ENCODE peak calls at places on chromosomes 1 and 21, in ten cellular contexts. J, V, W, D, R, S, M, H, O and P are unnamed samples.

GRCh38 chr1:83583351-83584014 is 415.4 kb downstream of the TTLL7 start:
- DNase-seq in J (no peak), V (no peak), W (no peak), D (no peak), R (no peak), S (no peak), M (no peak), H (no peak), O (peak), P (peak)

GRCh38 chr1:93827633-93828436 is 51.2 kb downstream of the DNTTIP2 start:
- DNase-seq in J (no peak), V (no peak), W (no peak), D (no peak), R (no peak), S (no peak), M (no peak), H (no peak), O (no peak), P (no peak)

GRCh38 chr1:196180847-196181593 is 427.2 kb downstream of the KCNT2 start:
- DNase-seq in J (no peak), V (peak), W (peak), D (no peak), R (no peak), S (no peak), M (no peak), H (peak), O (no peak), P (no peak)

GRCh38 chr1:17420361-17420760 is 19.1 kb downstream of the RCC2 start:
- DNase-seq in J (no peak), V (no peak), W (no peak), D (no peak), R (no peak), S (no peak), M (no peak), H (no peak), O (no peak), P (no peak)

GRCh38 chr1:19089524-19089923 is 120.5 kb downstream of the UBR4 start:
- DNase-seq in J (no peak), V (no peak), W (no peak), D (no peak), R (no peak), S (no peak), M (no peak), H (no peak), O (no peak), P (no peak)

GRCh38 chr1:155993595-155993994 is 15.2 kb upstream of the ARHGEF2 start:
- DNase-seq in J (no peak), V (no peak), W (no peak), D (no peak), R (no peak), S (no peak), M (no peak), H (no peak), O (no peak), P (no peak)

GRCh38 chr1:243473281-243474210 is 217.7 kb downstream of the SDCCAG8 start:
- DNase-seq in J (no peak), V (no peak), W (no peak), D (no peak), R (no peak), S (no peak), M (no peak), H (no peak), O (no peak), P (no peak)

GRCh38 chr1:72845342-72845741 is 563.0 kb upstream of the NEGR1 start:
- DNase-seq in J (no peak), V (no peak), W (peak), D (no peak), R (no peak), S (no peak), M (no peak), H (no peak), O (no peak), P (no peak)

GRCh38 chr1:100184536-100184935 is 6.5 kb upstream of the LRRC39 start:
- DNase-seq in J (peak), V (no peak), W (peak), D (no peak), R (no peak), S (no peak), M (no peak), H (no peak), O (no peak), P (no peak)

GRCh38 chr1:20358761-20359263 is 68.1 kb downstream of the VWA5B1 start:
- DNase-seq in J (no peak), V (no peak), W (no peak), D (no peak), R (peak), S (peak), M (peak), H (no peak), O (peak), P (peak)

GRCh38 chr1:157955860-157956259 is 37.6 kb upstream of the KIRREL1 start:
- DNase-seq in J (no peak), V (no peak), W (peak), D (no peak), R (no peak), S (no peak), M (no peak), H (no peak), O (no peak), P (no peak)

GRCh38 chr1:180805316-180805715 is 107.4 kb upstream of the KIAA1614 start:
- DNase-seq in J (peak), V (no peak), W (peak), D (no peak), R (no peak), S (no peak), M (no peak), H (no peak), O (no peak), P (no peak)

GRCh38 chr21:31580866-31581276 is 78.6 kb upstream of the SOD1 start:
- DNase-seq in J (peak), V (peak), W (peak), D (peak), R (no peak), S (peak), M (peak), H (no peak), O (peak), P (peak)

GRCh38 chr1:27592191-27592590 is 11.8 kb downstream of the AHDC1 start:
- DNase-seq in J (no peak), V (no peak), W (no peak), D (no peak), R (no peak), S (no peak), M (no peak), H (no peak), O (no peak), P (no peak)

GRCh38 chr1:110309768-110310167 is 29.4 kb upstream of the RBM15 start:
- DNase-seq in J (no peak), V (peak), W (no peak), D (no peak), R (no peak), S (no peak), M (no peak), H (no peak), O (no peak), P (no peak)

GRCh38 chr21:34270406-34270805 is 93.4 kb upstream of the KCNE2 start:
- DNase-seq in J (no peak), V (no peak), W (no peak), D (no peak), R (no peak), S (no peak), M (no peak), H (no peak), O (no peak), P (no peak)

GRCh38 chr1:4002741-4003140 is 102.7 kb upstream of the C1orf174 start:
- DNase-seq in J (no peak), V (no peak), W (no peak), D (no peak), R (peak), S (no peak), M (no peak), H (no peak), O (no peak), P (no peak)

GRCh38 chr1:65421341-65422174 is 1.1 kb downstream of the LEPR start:
- DNase-seq in J (no peak), V (no peak), W (peak), D (no peak), R (no peak), S (no peak), M (no peak), H (no peak), O (no peak), P (no peak)

GRCh38 chr1:65417729-65418128 is 2.7 kb upstream of the LEPR start:
- DNase-seq in J (no peak), V (no peak), W (no peak), D (peak), R (no peak), S (no peak), M (no peak), H (no peak), O (no peak), P (no peak)

GRCh38 chr1:65418522-65419185 is 1.8 kb upstream of the LEPR start:
- DNase-seq in J (no peak), V (no peak), W (no peak), D (no peak), R (no peak), S (no peak), M (no peak), H (no peak), O (no peak), P (no peak)

GRCh38 chr1:65420590-65421340 is at the start of the genes LEPR and LEPROT:
- DNase-seq in J (no peak), V (peak), W (no peak), D (peak), R (no peak), S (no peak), M (no peak), H (no peak), O (no peak), P (no peak)

GRCh38 chr1:65419681-65420589 is 533 bp upstream of the LEPR start:
- DNase-seq in J (peak), V (peak), W (peak), D (peak), R (peak), S (peak), M (peak), H (peak), O (peak), P (peak)
- TF ChIP-seq POLR2A in J (peak), V (peak), W (peak), D (no peak), R (no peak), S (no peak), M (peak), H (peak), O (peak), P (peak)

DNA sequence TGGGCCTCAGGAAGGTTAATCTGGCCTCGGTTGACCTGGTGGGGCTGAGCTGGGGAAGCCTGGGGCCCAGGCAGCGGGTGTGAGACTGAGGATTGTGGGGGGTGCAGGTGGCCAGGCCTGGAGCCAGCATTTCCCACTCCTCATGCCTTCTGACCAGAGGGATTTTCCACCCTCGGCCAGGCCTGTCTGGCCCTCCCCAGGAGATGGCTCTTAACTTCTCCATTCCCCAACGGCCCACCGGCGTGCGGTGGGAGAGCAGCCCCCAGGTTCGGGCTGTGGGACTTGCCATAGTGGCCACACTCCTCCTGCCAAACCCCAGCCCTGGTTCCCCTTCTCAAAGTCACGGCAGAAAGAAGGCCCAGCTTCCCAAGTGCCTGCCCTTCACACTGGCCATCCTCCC is 126.5 kb upstream of the RUNX3 start:
- DNase-seq in J (no peak), V (no peak), W (no peak), D (no peak), R (no peak), S (no peak), M (no peak), H (no peak), O (no peak), P (no peak)
- TF ChIP-seq POLR2A in J (no peak), V (no peak), W (no peak), D (no peak), R (no peak), S (no peak), M (no peak), H (no peak), O (no peak), P (no peak)

DNA sequence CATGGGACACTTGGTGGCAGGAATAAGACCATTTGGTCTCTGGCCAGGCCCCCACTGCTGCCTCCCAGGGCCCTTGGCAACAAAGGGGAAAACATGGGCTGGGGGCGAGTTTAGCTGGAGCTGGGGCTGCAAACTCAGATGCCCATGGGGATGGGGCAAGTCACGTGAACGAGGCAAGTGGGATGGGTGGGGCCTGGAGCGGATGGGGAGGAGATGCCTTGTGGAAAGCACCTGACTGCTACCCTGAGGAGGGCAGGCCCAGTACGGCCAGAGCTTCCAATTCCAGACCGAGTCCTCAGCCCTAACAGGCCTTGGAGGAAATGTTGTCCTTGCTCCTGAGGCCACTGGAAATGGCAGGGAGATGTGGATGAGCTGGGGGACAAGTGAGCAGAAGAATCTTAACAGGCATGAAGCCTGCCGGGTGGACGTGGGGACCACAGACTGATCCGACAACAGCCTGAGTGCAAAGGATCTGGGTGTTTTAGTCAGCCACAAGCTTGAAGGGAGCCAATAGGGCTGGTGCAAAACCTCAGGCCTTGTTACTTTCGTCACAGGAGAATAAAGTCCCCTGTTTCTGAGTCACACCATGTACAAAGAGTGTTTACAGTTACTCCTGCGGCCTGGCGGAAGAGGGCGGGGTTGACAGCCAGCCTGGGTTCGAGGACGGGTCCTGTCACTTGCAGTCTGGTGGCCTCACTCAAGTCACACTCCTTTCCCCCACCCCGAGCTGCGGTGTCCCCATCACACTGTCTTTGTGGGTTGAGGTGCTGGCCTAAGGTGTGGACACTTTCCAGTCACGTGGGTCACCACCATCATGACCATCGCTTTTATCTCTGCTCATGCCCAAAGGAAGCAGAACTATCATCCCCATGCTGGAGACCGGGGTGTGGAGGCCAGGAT is 19.1 kb downstream of the RUNX3 start:
- DNase-seq in J (no peak), V (no peak), W (peak), D (peak), R (peak), S (no peak), M (no peak), H (no peak), O (peak), P (no peak)
- TF ChIP-seq POLR2A in J (peak), V (no peak), W (no peak), D (no peak), R (no peak), S (no peak), M (no peak), H (no peak), O (peak), P (peak)

GRCh38 chr1:248824701-248825100 is 1.0 kb downstream of the SH3BP5L start:
- DNase-seq in J (no peak), V (no peak), W (no peak), D (no peak), R (peak), S (no peak), M (no peak), H (no peak), O (no peak), P (no peak)

GRCh38 chr1:248825136-248825535 is 579 bp downstream of the SH3BP5L start:
- DNase-seq in J (no peak), V (no peak), W (peak), D (no peak), R (peak), S (no peak), M (no peak), H (no peak), O (no peak), P (peak)

GRCh38 chr1:248824301-248824700 is 1.4 kb downstream of the SH3BP5L start:
- DNase-seq in J (no peak), V (no peak), W (no peak), D (no peak), R (no peak), S (no peak), M (no peak), H (no peak), O (no peak), P (no peak)

GRCh38 chr1:248825909-248826760 is at the start of gene SH3BP5L:
- DNase-seq in J (peak), V (peak), W (peak), D (peak), R (peak), S (peak), M (peak), H (peak), O (peak), P (peak)

GRCh38 chr1:248825573-248825908 is 174 bp downstream of the SH3BP5L start:
- DNase-seq in J (no peak), V (no peak), W (no peak), D (no peak), R (no peak), S (no peak), M (no peak), H (no peak), O (no peak), P (no peak)
- TF ChIP-seq POLR2A in J (no peak), V (no peak), W (no peak), D (no peak), R (no peak), S (no peak), M (peak), H (no peak), O (no peak), P (no peak)

DNA sequence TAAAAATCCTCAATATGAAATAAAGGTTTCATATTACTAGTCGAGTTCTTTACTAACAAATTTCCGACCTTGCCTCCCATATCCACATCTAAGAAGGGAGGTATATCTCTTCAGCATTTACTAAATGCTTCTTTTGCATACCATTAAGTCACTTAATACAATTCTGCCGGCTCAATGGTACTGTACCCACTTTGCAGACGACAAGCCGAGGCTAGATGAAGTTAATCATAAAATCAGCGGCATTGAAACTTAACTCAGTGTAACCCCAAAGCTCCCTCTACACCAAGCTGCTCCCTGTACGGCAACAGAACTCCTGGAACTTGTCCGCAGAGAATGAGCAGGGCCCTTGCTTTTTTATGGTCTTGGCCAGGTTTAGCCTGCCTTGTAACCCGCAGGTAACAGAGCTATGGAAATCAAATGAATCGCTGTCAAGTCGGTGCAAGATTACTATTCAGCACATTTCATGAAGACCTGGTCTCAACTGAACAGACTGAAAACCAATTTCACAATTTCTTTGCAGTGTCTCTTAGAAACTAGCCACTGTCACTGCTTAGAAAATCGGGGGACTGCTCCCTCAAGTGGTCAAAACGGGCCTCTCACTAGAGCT is 738 bp downstream of the INTS7 start:
- DNase-seq in J (no peak), V (no peak), W (no peak), D (no peak), R (no peak), S (peak), M (peak), H (no peak), O (no peak), P (no peak)
- TF ChIP-seq POLR2A in J (no peak), V (no peak), W (no peak), D (no peak), R (no peak), S (no peak), M (no peak), H (no peak), O (no peak), P (no peak)

GRCh38 chr1:111739222-111739983 is at the start of gene INKA2:
- DNase-seq in J (peak), V (peak), W (peak), D (peak), R (peak), S (peak), M (peak), H (no peak), O (peak), P (peak)
- TF ChIP-seq POLR2A in J (peak), V (peak), W (peak), D (no peak), R (peak), S (peak), M (peak), H (peak), O (peak), P (peak)

DNA sequence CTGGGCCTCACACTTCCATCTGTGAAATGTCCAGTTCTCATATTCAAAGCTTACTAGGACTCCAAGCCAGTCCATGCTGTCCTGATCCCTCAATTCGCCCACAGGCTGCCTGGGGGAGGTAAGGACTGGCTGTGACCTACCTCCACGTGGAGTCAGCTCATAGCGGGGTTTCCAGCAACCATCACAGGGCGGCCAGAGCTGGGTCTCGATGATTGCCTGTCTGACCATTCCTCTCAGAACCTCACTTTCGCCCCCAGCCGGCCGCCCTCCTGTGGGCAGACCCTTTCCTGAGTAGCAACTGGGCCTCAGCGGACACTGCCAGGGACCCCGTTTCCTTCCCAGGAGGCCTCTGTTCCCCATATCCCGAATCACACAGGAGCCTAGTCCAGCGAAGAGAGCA is 3.4 kb upstream of the RUNX3 start:
- DNase-seq in J (no peak), V (no peak), W (no peak), D (no peak), R (no peak), S (no peak), M (no peak), H (no peak), O (no peak), P (no peak)
- TF ChIP-seq POLR2A in J (no peak), V (no peak), W (no peak), D (no peak), R (no peak), S (no peak), M (no peak), H (no peak), O (no peak), P (no peak)

DNA sequence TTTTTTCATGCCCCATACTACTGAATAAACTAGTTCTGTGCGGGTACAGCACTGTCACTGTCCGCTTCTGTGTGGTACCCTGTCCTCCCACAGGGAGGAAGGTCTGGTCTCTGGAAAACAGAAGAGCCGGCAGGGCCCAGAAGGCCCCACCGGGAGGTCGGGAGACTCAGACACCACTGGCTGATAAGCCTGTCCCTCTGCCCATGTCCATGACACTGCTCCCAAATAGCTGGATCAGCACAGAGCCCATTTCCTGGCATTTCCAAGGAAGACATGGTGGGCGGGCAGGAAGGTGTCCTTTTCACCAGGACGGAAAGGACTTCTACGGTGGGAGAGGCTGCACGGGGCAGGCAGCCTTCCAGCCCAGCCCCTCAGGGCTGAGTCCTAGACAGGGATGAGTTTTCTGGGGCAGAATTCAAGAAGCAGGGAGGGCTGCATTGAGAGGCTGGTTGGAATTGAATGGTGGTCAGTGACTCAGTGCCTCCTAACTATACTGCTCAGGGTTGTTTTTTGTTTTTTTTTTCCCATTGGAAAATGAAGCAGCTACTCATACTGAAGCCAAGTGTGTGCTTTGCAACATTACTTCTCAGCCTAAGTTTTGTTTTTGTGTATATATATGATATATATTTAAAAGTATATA is 7.1 kb downstream of the PSRC1 start:
- DNase-seq in J (no peak), V (no peak), W (no peak), D (no peak), R (peak), S (no peak), M (no peak), H (no peak), O (no peak), P (no peak)
- TF ChIP-seq POLR2A in J (no peak), V (no peak), W (no peak), D (no peak), R (no peak), S (no peak), M (no peak), H (no peak), O (no peak), P (no peak)